ENCODE peak calls at places on chromosomes 1 and 21, in ten cellular contexts. Z is occipital lobe; O is WTC11; G is HuH-7.5; P is colonic mucosa; T is globus pallidus; S is AML-193; W is glutamatergic neuron; V is stimulated activated CD8-positive, alpha-beta memory T cell treated with anti-CD3 and anti-CD28 coated beads, Interleukin-15, amount 100 ng/mL, for 24 hours; E is GM18507. R is an unnamed sample.

GRCh38 chr21:39612233-39613028 is at the start of gene B3GALT5:
- DNase-seq in W (peak), E (no peak), V (no peak), O (peak), P (peak), Z (no peak), T (no peak), S (no peak), G (no peak), R (no peak)

GRCh38 chr1:153441238-153441755 is 19.2 kb downstream of the S100A7 start:
- DNase-seq in P (no peak), W (no peak), S (no peak), E (no peak), O (no peak), Z (no peak), V (no peak), T (no peak), G (no peak), R (no peak)

GRCh38 chr21:38950388-38951094 is 144.8 kb downstream of the ETS2 start:
- DNase-seq in S (peak), E (no peak), O (no peak), W (no peak), G (no peak), T (no peak), P (peak), V (no peak), Z (no peak), R (no peak)

GRCh38 chr1:28895896-28896608 is 18.3 kb upstream of the EPB41 start:
- DNase-seq in Z (no peak), E (no peak), S (no peak), P (no peak), V (no peak), G (no peak), T (no peak), O (no peak), W (no peak), R (no peak)

GRCh38 chr1:10585242-10585641 is 110.5 kb downstream of the PEX14 start:
- DNase-seq in O (no peak), T (no peak), W (no peak), V (no peak), E (no peak), P (no peak), Z (no peak), S (no peak), G (no peak), R (no peak)

GRCh38 chr1:230982698-230983097 is 3.8 kb downstream of the ARV1 start:
- DNase-seq in T (no peak), V (no peak), P (no peak), W (no peak), Z (no peak), E (no peak), S (no peak), O (no peak), G (no peak), R (no peak)

GRCh38 chr1:27504588-27505419 is 14.8 kb upstream of the WASF2 start:
- DNase-seq in S (no peak), W (peak), G (peak), T (peak), Z (peak), E (no peak), O (peak), V (no peak), P (peak), R (peak)

GRCh38 chr1:237394263-237394662 is 352.3 kb downstream of the RYR2 start:
- DNase-seq in E (no peak), Z (no peak), T (no peak), S (no peak), W (peak), V (no peak), G (no peak), P (no peak), O (no peak), R (no peak)

GRCh38 chr21:31043495-31043894 is 5.2 kb upstream of the KRTAP19-8 start:
- DNase-seq in P (no peak), G (no peak), T (no peak), Z (no peak), V (no peak), E (no peak), S (no peak), O (no peak), W (no peak), R (no peak)

GRCh38 chr1:53501065-53502005 is 42.1 kb downstream of the DMRTB1 start:
- DNase-seq in V (no peak), O (no peak), G (no peak), E (no peak), S (no peak), W (no peak), T (no peak), Z (no peak), P (no peak), R (no peak)

GRCh38 chr1:169163059-169163458 is 56.6 kb downstream of the ATP1B1 start:
- DNase-seq in W (no peak), G (no peak), T (peak), O (no peak), V (no peak), S (no peak), Z (no peak), P (no peak), E (no peak), R (peak)

GRCh38 chr1:1286313-1287261 is 6.4 kb downstream of the SCNN1D start:
- DNase-seq in W (peak), V (no peak), G (no peak), S (no peak), T (no peak), O (peak), Z (no peak), E (no peak), P (no peak), R (no peak)

GRCh38 chr1:207084701-207085180 is 3.9 kb upstream of the C4BPB start:
- DNase-seq in G (peak), Z (no peak), E (peak), P (peak), W (peak), S (peak), O (peak), V (no peak), T (peak), R (no peak)

GRCh38 chr1:8032351-8032750 is 6.2 kb upstream of the ERRFI1 start:
- DNase-seq in P (no peak), Z (no peak), G (no peak), T (no peak), V (no peak), S (no peak), E (no peak), W (no peak), O (no peak), R (no peak)

GRCh38 chr1:224497714-224498573 is 63.3 kb upstream of the WDR26 start:
- DNase-seq in Z (peak), O (peak), V (peak), S (peak), P (no peak), E (peak), T (peak), W (peak), G (no peak), R (peak)

GRCh38 chr1:10620776-10621175 is 146.0 kb downstream of the PEX14 start:
- DNase-seq in T (peak), Z (no peak), W (no peak), G (no peak), S (no peak), V (no peak), E (no peak), P (no peak), O (no peak), R (no peak)

GRCh38 chr1:64598100-64598571 is 128.2 kb downstream of the CACHD1 start:
- DNase-seq in Z (no peak), O (no peak), W (no peak), S (no peak), P (no peak), V (no peak), E (no peak), G (no peak), T (no peak), R (no peak)

GRCh38 chr1:113617438-113618141 is 141.7 kb downstream of the PHTF1 start:
- DNase-seq in S (no peak), P (no peak), T (no peak), Z (no peak), W (no peak), E (no peak), V (no peak), O (no peak), G (no peak), R (no peak)

GRCh38 chr1:200916152-200916551 is 21.5 kb downstream of the INAVA start:
- DNase-seq in T (no peak), Z (no peak), S (no peak), P (no peak), G (no peak), W (no peak), E (no peak), V (no peak), O (peak), R (no peak)

GRCh38 chr1:192436441-192437078 is 119.8 kb downstream of the RGS21 start:
- DNase-seq in P (no peak), G (no peak), T (no peak), Z (no peak), W (no peak), S (no peak), E (no peak), O (no peak), V (no peak), R (no peak)

GRCh38 chr1:49346767-49347349 is 570.2 kb upstream of the BEND5 start:
- DNase-seq in T (no peak), W (no peak), E (no peak), Z (no peak), P (no peak), G (no peak), V (no peak), S (no peak), O (no peak), R (no peak)

GRCh38 chr1:226882631-226883409 is 12.4 kb downstream of the PSEN2 start:
- DNase-seq in T (peak), G (no peak), O (no peak), V (no peak), Z (no peak), E (peak), P (no peak), W (no peak), S (no peak), R (no peak)

GRCh38 chr1:31764307-31765040 is at the start of gene ADGRB2:
- DNase-seq in S (no peak), P (no peak), O (peak), T (no peak), E (no peak), Z (no peak), G (peak), W (peak), V (no peak), R (no peak)

GRCh38 chr1:25549273-25550154 is 6.1 kb downstream of the LDLRAP1 start:
- DNase-seq in W (no peak), Z (no peak), S (peak), G (no peak), O (no peak), P (peak), V (peak), T (no peak), E (peak), R (no peak)

GRCh38 chr1:201586806-201587205 is 47.9 kb downstream of the NAV1 start:
- DNase-seq in V (no peak), O (no peak), S (no peak), T (no peak), G (no peak), E (no peak), P (no peak), Z (no peak), W (no peak), R (no peak)

GRCh38 chr1:230396966-230397365 is 29.2 kb downstream of the PGBD5 start:
- DNase-seq in T (no peak), V (no peak), P (no peak), Z (no peak), O (no peak), G (no peak), S (no peak), W (no peak), E (no peak), R (no peak)

GRCh38 chr1:184685116-184685515 is 69.5 kb downstream of the EDEM3 start:
- DNase-seq in T (no peak), G (no peak), E (no peak), S (no peak), Z (no peak), V (no peak), W (no peak), P (no peak), O (no peak), R (no peak)

GRCh38 chr1:107228704-107229103 is 87.9 kb downstream of the NTNG1 start:
- DNase-seq in P (no peak), E (no peak), T (no peak), W (no peak), S (no peak), V (no peak), G (no peak), Z (no peak), O (no peak), R (no peak)

GRCh38 chr1:156938813-156939212 is 18.4 kb downstream of the LRRC71 start:
- DNase-seq in O (no peak), G (no peak), S (no peak), P (no peak), T (no peak), W (no peak), Z (no peak), V (no peak), E (no peak), R (no peak)

GRCh38 chr1:201138311-201138840 is 11.4 kb upstream of the ASCL5 start:
- DNase-seq in V (no peak), S (no peak), E (no peak), G (no peak), Z (no peak), O (no peak), P (no peak), T (peak), W (no peak), R (no peak)

GRCh38 chr1:88973520-88974137 is 18.8 kb downstream of the KYAT3 start:
- DNase-seq in S (peak), W (no peak), E (no peak), O (no peak), T (no peak), Z (no peak), P (no peak), V (no peak), G (no peak), R (no peak)

GRCh38 chr21:33042812-33043211 is 17.1 kb downstream of the OLIG2 start:
- DNase-seq in Z (no peak), G (no peak), T (no peak), W (no peak), S (no peak), P (no peak), O (no peak), V (no peak), E (no peak), R (no peak)

GRCh38 chr1:110164951-110165350 is 14.7 kb downstream of the SLC6A17 start:
- DNase-seq in E (no peak), P (no peak), V (no peak), G (peak), Z (no peak), S (no peak), W (no peak), T (no peak), O (no peak), R (no peak)

GRCh38 chr1:212945056-212945455 is 5.3 kb upstream of the VASH2 start:
- DNase-seq in G (no peak), P (no peak), S (no peak), V (no peak), T (no peak), E (no peak), W (no peak), Z (no peak), O (no peak), R (no peak)

GRCh38 chr21:32412162-32412997 is at the start of gene EVA1C:
- DNase-seq in P (peak), W (peak), E (no peak), T (peak), G (no peak), V (peak), Z (peak), O (peak), S (no peak), R (peak)

GRCh38 chr21:46056450-46056903 is 41.4 kb upstream of the COL6A2 start:
- DNase-seq in S (no peak), V (no peak), E (no peak), O (no peak), P (peak), T (no peak), G (no peak), Z (no peak), W (no peak), R (no peak)

GRCh38 chr1:16625497-16626408 is 12.4 kb upstream of the NBPF1 start:
- DNase-seq in V (no peak), W (no peak), S (no peak), T (no peak), O (no peak), P (no peak), E (no peak), Z (no peak), G (no peak), R (no peak)

GRCh38 chr1:79295967-79296366 is 289.4 kb upstream of the ADGRL4 start:
- DNase-seq in V (no peak), P (no peak), S (no peak), G (no peak), O (no peak), Z (no peak), T (no peak), W (no peak), E (no peak), R (no peak)

R was measured in hippocampal formation.